ENCODE peak calls at places on chromosomes 2 and 18, in eight cellular contexts. A is AG04450; Y is pancreas; Z is hypothalamus; T is stimulated activated CD4-positive, alpha-beta T cell treated with anti-CD3 and anti-CD28 coated beads, Interleukin-4, amount 100 ng/mL, for 24 hours; W is brain microvascular endothelial cell; I is GF-D8; L is NCI-H1436. F is an unnamed sample.

GRCh38 chr2:26740890-26741302 is 23.2 kb upstream of the SLC35F6 start:
- DNase-seq in A (no peak), Y (no peak), Z (no peak), T (peak; percentile 10), W (no peak), I (no peak), L (no peak), F (no peak)

GRCh38 chr2:226800941-226801784 is 1.5 kb upstream of the IRS1 start:
- DNase-seq in A (no peak), Y (peak; percentile 92), Z (peak; percentile 92), T (peak; percentile 85), W (peak; percentile 75), I (no peak), L (peak; percentile 86), F (peak; percentile 39)

GRCh38 chr2:98891591-98891990 is 44.4 kb downstream of the CRACDL start:
- DNase-seq in A (no peak), Y (no peak), Z (no peak), T (no peak), W (no peak), I (no peak), L (no peak), F (no peak)

GRCh38 chr18:28559511-28559910 is 382.6 kb upstream of the CDH2 start:
- DNase-seq in A (no peak), Y (no peak), Z (no peak), T (no peak), W (no peak), I (no peak), L (no peak), F (no peak)

GRCh38 chr2:129803067-129803466 is 176.4 kb upstream of the RAB6C start:
- DNase-seq in A (no peak), Y (no peak), Z (no peak), T (no peak), W (no peak), I (no peak), L (no peak), F (no peak)

GRCh38 chr2:71935291-71935848 is 212.3 kb downstream of the CYP26B1 start:
- DNase-seq in A (no peak), Y (no peak), Z (no peak), T (no peak), W (peak; percentile 18), I (no peak), L (no peak), F (no peak)

GRCh38 chr2:111930875-111931274 is 32.5 kb downstream of the MERTK start:
- DNase-seq in A (no peak), Y (no peak), Z (no peak), T (peak; percentile 5), W (peak; percentile 35), I (no peak), L (no peak), F (no peak)

GRCh38 chr2:96928277-96928781 is 58.1 kb downstream of the FAM178B start:
- DNase-seq in A (no peak), Y (no peak), Z (peak; percentile 81), T (no peak), W (no peak), I (no peak), L (no peak), F (no peak)

GRCh38 chr2:13858626-13859025 is 773.9 kb upstream of the LRATD1 start:
- DNase-seq in A (no peak), Y (no peak), Z (no peak), T (no peak), W (no peak), I (no peak), L (no peak), F (no peak)

GRCh38 chr18:79486356-79487197 is 90.8 kb downstream of the NFATC1 start:
- DNase-seq in A (no peak), Y (peak; percentile 62), Z (no peak), T (no peak), W (no peak), I (no peak), L (no peak), F (no peak)

GRCh38 chr18:41899535-41899934 is 55.5 kb upstream of the PIK3C3 start:
- DNase-seq in A (no peak), Y (no peak), Z (no peak), T (no peak), W (no peak), I (no peak), L (no peak), F (no peak)

GRCh38 chr2:173963323-173963816 is 1.8 kb downstream of the SP3 start:
- DNase-seq in A (no peak), Y (no peak), Z (no peak), T (peak; percentile 67), W (peak; percentile 71), I (peak; percentile 32), L (peak; percentile 64), F (no peak)

GRCh38 chr2:222299926-222300724 is 1.3 kb upstream of the PAX3 start:
- DNase-seq in A (no peak), Y (no peak), Z (no peak), T (no peak), W (no peak), I (no peak), L (no peak), F (no peak)

GRCh38 chr2:186516396-186516795 is 30.3 kb downstream of the ZC3H15 start:
- DNase-seq in A (no peak), Y (no peak), Z (no peak), T (no peak), W (no peak), I (no peak), L (no peak), F (no peak)

GRCh38 chr2:181694271-181694670 is 14.0 kb upstream of the NEUROD1 start:
- DNase-seq in A (no peak), Y (no peak), Z (no peak), T (no peak), W (no peak), I (no peak), L (no peak), F (no peak)

GRCh38 chr18:74378179-74378682 is 62.6 kb downstream of the C18orf63 start:
- DNase-seq in A (no peak), Y (no peak), Z (no peak), T (no peak), W (no peak), I (peak; percentile 92), L (no peak), F (no peak)

GRCh38 chr2:102101097-102101843 is 41.3 kb upstream of the IL1R1 start:
- DNase-seq in A (no peak), Y (no peak), Z (no peak), T (no peak), W (no peak), I (no peak), L (no peak), F (no peak)

GRCh38 chr2:85308951-85309555 is 18.7 kb downstream of the TGOLN2 start:
- DNase-seq in A (no peak), Y (peak; percentile 78), Z (no peak), T (no peak), W (no peak), I (peak; percentile 83), L (no peak), F (no peak)

GRCh38 chr2:165312999-165313398 is 73.8 kb downstream of the SCN2A start:
- DNase-seq in A (no peak), Y (no peak), Z (no peak), T (no peak), W (no peak), I (peak; percentile 1), L (no peak), F (no peak)

GRCh38 chr18:11110509-11110908 is 38.9 kb downstream of the PIEZO2 start:
- DNase-seq in A (no peak), Y (no peak), Z (no peak), T (no peak), W (no peak), I (no peak), L (no peak), F (no peak)

GRCh38 chr2:145617420-145617819 is 1097.5 kb upstream of the ZEB2 start:
- DNase-seq in A (no peak), Y (no peak), Z (no peak), T (no peak), W (no peak), I (no peak), L (no peak), F (no peak)

GRCh38 chr2:35185861-35186412 is 1169.6 kb upstream of the CRIM1 start:
- DNase-seq in A (no peak), Y (no peak), Z (no peak), T (no peak), W (no peak), I (no peak), L (no peak), F (no peak)

GRCh38 chr2:234203135-234203984 is 152.9 kb downstream of the SPP2 start:
- DNase-seq in A (peak; percentile 79), Y (no peak), Z (no peak), T (no peak), W (peak; percentile 91), I (no peak), L (no peak), F (no peak)

GRCh38 chr2:156165742-156166141 is 166.8 kb downstream of the NR4A2 start:
- DNase-seq in A (no peak), Y (no peak), Z (no peak), T (no peak), W (no peak), I (no peak), L (no peak), F (no peak)

GRCh38 chr2:141317986-141318385 is 812.8 kb downstream of the LRP1B start:
- DNase-seq in A (no peak), Y (no peak), Z (no peak), T (no peak), W (no peak), I (no peak), L (no peak), F (no peak)

F was measured in T-helper 9 cell.